ENCODE peak calls at places on chromosome 1, in nine cellular contexts. Y is dorsolateral prefrontal cortex, K is GM23338, G is fibroblast of lung, T is heart left ventricle, U is BJ, R is mammary epithelial cell, J is ascending aorta, E is endodermal cell. S is an unnamed sample.

GRCh38 chr1:195738971-195739650 is 869.1 kb downstream of the KCNT2 start:
- DNase-seq in K (no peak), G (peak), E (no peak), R (no peak), J (no peak), T (no peak), U (peak), Y (no peak), S (no peak)

GRCh38 chr1:40794915-40795715 is 11.5 kb downstream of the KCNQ4 start:
- DNase-seq in Y (no peak), E (no peak), T (no peak), K (no peak), U (no peak), G (no peak), J (no peak), R (no peak), S (no peak)

GRCh38 chr1:20361805-20362381 is 71.2 kb downstream of the VWA5B1 start:
- DNase-seq in K (peak), T (peak), E (peak), G (peak), U (no peak), J (no peak), Y (peak), R (peak), S (no peak)

GRCh38 chr1:244161111-244161510 is 110.0 kb downstream of the ZBTB18 start:
- DNase-seq in J (no peak), R (no peak), K (no peak), E (no peak), G (no peak), U (no peak), T (no peak), Y (no peak), S (no peak)

GRCh38 chr1:44524655-44525530 is 119.8 kb downstream of the RNF220 start:
- DNase-seq in J (no peak), K (peak), G (no peak), R (no peak), Y (no peak), U (no peak), E (peak), T (no peak), S (no peak)

GRCh38 chr1:244362481-244362880 is 89.2 kb downstream of the ADSS2 start:
- DNase-seq in E (no peak), R (no peak), U (no peak), G (no peak), T (no peak), Y (no peak), J (no peak), K (no peak), S (no peak)

GRCh38 chr1:245290836-245291235 is 136.1 kb downstream of the KIF26B start:
- DNase-seq in J (no peak), T (no peak), Y (no peak), K (no peak), E (no peak), U (no peak), R (no peak), G (peak), S (no peak)

GRCh38 chr1:92973203-92973907 is 12.1 kb upstream of the DIPK1A start:
- DNase-seq in R (peak), Y (no peak), G (no peak), U (no peak), E (no peak), K (no peak), J (no peak), T (no peak), S (no peak)

GRCh38 chr1:64073705-64074104 is 129.7 kb upstream of the UBE2U start:
- DNase-seq in R (peak), E (no peak), Y (no peak), K (no peak), U (no peak), T (no peak), J (no peak), G (no peak), S (no peak)

GRCh38 chr1:150152772-150153461 is 3.2 kb downstream of the PLEKHO1 start:
- DNase-seq in K (no peak), E (no peak), Y (no peak), T (peak), U (no peak), J (no peak), G (peak), R (no peak), S (no peak)

GRCh38 chr1:210830034-210831028 is 303.6 kb downstream of the KCNH1 start:
- DNase-seq in R (no peak), G (no peak), E (no peak), T (no peak), U (no peak), Y (no peak), K (no peak), J (no peak), S (no peak)

GRCh38 chr1:154006136-154006535 is 15.6 kb downstream of the RPS27 start:
- DNase-seq in R (no peak), U (no peak), Y (no peak), K (no peak), T (no peak), E (no peak), J (no peak), G (peak), S (no peak)

GRCh38 chr1:217647791-217648190 is 16.6 kb downstream of the SPATA17 start:
- DNase-seq in U (no peak), J (no peak), Y (no peak), G (peak), E (no peak), R (no peak), K (no peak), T (no peak), S (no peak)

GRCh38 chr1:202007279-202007678 is 3.1 kb upstream of the ELF3 start:
- DNase-seq in Y (no peak), T (no peak), E (no peak), K (no peak), J (no peak), R (no peak), G (no peak), U (no peak), S (no peak)

GRCh38 chr1:89823679-89824292 is 3.0 kb downstream of the LRRC8D start:
- DNase-seq in U (no peak), Y (no peak), R (no peak), K (no peak), G (no peak), J (no peak), E (no peak), T (no peak), S (no peak)

GRCh38 chr1:204079608-204079999 is 6.7 kb downstream of the SOX13 start:
- DNase-seq in Y (no peak), J (no peak), R (no peak), G (no peak), E (peak), T (no peak), U (no peak), K (peak), S (no peak)

GRCh38 chr1:18554597-18554996 is 73.9 kb downstream of the KLHDC7A start:
- DNase-seq in T (no peak), R (no peak), J (no peak), G (no peak), E (no peak), U (no peak), Y (no peak), K (no peak), S (no peak)

GRCh38 chr1:7536891-7537591 is 234.1 kb upstream of the VAMP3 start:
- DNase-seq in K (no peak), T (no peak), J (no peak), U (no peak), R (no peak), Y (no peak), E (peak), G (no peak), S (no peak)

GRCh38 chr1:68228833-68229232 is 3.5 kb downstream of the WLS start:
- DNase-seq in G (no peak), K (peak), T (no peak), E (no peak), U (no peak), Y (no peak), R (peak), J (no peak), S (no peak)

GRCh38 chr1:3796215-3797193 is at the start of gene LRRC47:
- DNase-seq in K (peak), U (peak), R (peak), T (peak), J (peak), G (peak), Y (peak), E (peak), S (peak)

GRCh38 chr1:231340328-231341013 is 2.4 kb downstream of the SPRTN start:
- DNase-seq in R (peak), J (no peak), E (no peak), T (no peak), K (no peak), Y (no peak), G (no peak), U (no peak), S (no peak)

GRCh38 chr1:210582186-210582981 is 253.7 kb downstream of the HHAT start:
- DNase-seq in Y (no peak), J (no peak), E (no peak), R (no peak), K (no peak), U (no peak), G (no peak), T (no peak), S (no peak)

GRCh38 chr1:111989531-111990025 is at the start of gene KCND3:
- DNase-seq in K (peak), J (peak), Y (no peak), T (peak), U (no peak), E (peak), G (peak), R (peak), S (no peak)

GRCh38 chr1:196049407-196049806 is 558.8 kb downstream of the KCNT2 start:
- DNase-seq in K (no peak), G (no peak), Y (no peak), J (no peak), E (no peak), R (no peak), U (no peak), T (no peak), S (no peak)

GRCh38 chr1:109933856-109934711 is 23.4 kb downstream of the CSF1 start:
- DNase-seq in E (no peak), T (no peak), K (no peak), J (no peak), G (peak), R (peak), Y (no peak), U (no peak), S (no peak)

GRCh38 chr1:43565600-43566360 is 35.1 kb downstream of the PTPRF start:
- DNase-seq in R (no peak), K (peak), T (peak), J (peak), E (peak), Y (peak), U (no peak), G (peak), S (no peak)

GRCh38 chr1:229941160-229941559 is 125.9 kb upstream of the GALNT2 start:
- DNase-seq in E (no peak), G (no peak), T (no peak), K (no peak), U (no peak), J (no peak), R (no peak), Y (no peak), S (no peak)

GRCh38 chr1:226203237-226203636 is 16.7 kb upstream of the ACBD3 start:
- DNase-seq in K (no peak), R (no peak), U (no peak), Y (no peak), T (no peak), J (no peak), G (no peak), E (no peak), S (no peak)
- H3K4me3 ChIP-seq in K (no peak), R (no peak), U (no peak), Y (no peak), T (no peak), J (no peak), G (no peak), E (no peak), S (no peak)

GRCh38 chr1:31182352-31182751 is 57.3 kb downstream of the NKAIN1 start:
- DNase-seq in R (peak), Y (peak), E (peak), U (peak), J (peak), K (peak), G (peak), T (peak), S (no peak)
- TF ChIP-seq CTCF in R (peak), Y (no peak), E (peak), U (peak), J (peak), K (no peak), G (peak), T (peak), S (peak)

GRCh38 chr1:77469311-77469710 is 187.5 kb downstream of the AK5 start:
- DNase-seq in T (no peak), K (no peak), G (no peak), R (no peak), Y (no peak), E (no peak), U (no peak), J (no peak), S (no peak)
- H3K4me3 ChIP-seq in T (no peak), K (no peak), G (no peak), R (no peak), Y (no peak), E (no peak), U (no peak), J (no peak), S (no peak)

GRCh38 chr1:218996362-218996761 is 177.3 kb upstream of the LYPLAL1 start:
- DNase-seq in G (no peak), T (no peak), E (no peak), K (no peak), Y (no peak), J (no peak), U (no peak), R (no peak), S (no peak)
- TF ChIP-seq CTCF in G (no peak), T (no peak), E (peak), K (peak), Y (no peak), J (no peak), U (peak), R (no peak), S (no peak)

DNA sequence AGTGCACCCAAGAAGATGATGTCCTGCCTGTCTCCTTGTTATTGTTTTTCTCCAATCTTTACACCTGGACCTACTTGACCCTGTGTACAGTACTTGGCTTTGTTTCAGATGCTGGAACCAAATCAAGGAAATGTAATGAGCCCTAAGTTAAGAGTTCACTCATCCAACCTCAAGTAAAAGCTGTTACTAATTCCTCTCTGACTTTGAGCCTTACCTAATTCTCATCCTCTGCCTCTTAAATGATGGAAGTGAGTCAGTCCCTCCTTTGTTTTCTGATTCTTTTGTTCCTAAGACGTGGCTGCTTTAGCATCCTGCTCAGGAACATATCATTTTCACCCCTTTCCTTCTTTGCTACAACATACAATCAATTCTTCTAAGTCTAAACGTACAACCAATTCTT is 15.3 kb upstream of the PLA2G4A start:
- DNase-seq in R (peak), G (peak), J (no peak), T (no peak), K (peak), Y (no peak), E (no peak), U (no peak), S (no peak)
- H3K4me3 ChIP-seq in R (no peak), G (no peak), J (no peak), T (no peak), K (no peak), Y (no peak), E (no peak), U (no peak), S (no peak)

DNA sequence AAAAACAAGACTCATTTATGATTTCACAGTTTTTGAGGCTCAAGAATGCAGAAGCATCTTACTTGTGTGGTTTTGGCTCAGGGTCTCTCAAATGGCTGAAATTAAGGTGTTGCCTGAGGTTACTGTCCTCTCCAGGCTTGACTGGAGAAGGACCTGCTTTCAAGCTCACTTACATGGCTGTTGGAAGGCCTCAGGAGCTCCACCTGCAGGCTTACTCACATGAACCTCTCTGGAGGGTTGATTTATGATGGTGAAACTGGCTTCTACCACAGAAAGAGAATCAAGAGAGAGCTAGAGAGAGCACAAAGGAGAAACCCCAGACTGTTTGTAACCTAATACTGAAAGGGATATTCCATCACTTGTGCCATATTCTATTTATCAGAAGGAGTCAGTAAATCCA is 6.2 kb upstream of the KCNK2 start:
- DNase-seq in R (peak), E (peak), G (peak), T (no peak), U (no peak), Y (no peak), K (peak), J (no peak), S (no peak)
- TF ChIP-seq CTCF in R (peak), E (peak), G (peak), T (no peak), U (peak), Y (no peak), K (peak), J (no peak), S (peak)

DNA sequence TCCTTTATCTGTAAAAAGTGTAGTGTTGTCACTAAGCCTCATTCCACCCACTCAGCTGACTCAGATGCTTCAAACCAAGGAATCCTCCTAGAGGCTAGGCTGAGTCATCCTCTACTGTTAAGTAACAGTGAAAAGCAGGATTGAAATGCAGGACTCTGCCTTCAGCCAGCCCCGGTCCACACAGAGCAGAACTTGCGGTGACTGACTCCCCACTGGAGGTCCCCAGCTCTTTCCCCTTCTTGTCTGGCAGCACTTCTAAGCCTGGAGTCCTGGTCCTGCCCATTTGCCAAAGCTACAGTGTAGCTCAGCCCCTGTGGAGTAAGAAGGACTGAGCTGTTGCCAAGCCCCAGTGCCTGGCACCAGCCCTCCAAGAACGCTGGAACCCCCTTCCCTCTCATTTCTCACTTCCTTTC is 1.7 kb downstream of the RAB7B start:
- DNase-seq in G (peak), E (peak), R (peak), J (peak), T (no peak), Y (peak), K (no peak), U (peak), S (peak)
- H3K4me3 ChIP-seq in G (peak), E (no peak), R (peak), J (no peak), T (no peak), Y (no peak), K (no peak), U (no peak), S (no peak)

GRCh38 chr1:206909883-206910318 is 11.8 kb downstream of the FCMR start:
- DNase-seq in R (no peak), K (peak), T (no peak), Y (no peak), E (peak), G (no peak), U (no peak), J (no peak), S (no peak)

GRCh38 chr1:206909167-206909882 is 12.1 kb downstream of the IL24 start:
- DNase-seq in U (no peak), R (peak), T (peak), Y (no peak), E (peak), K (peak), J (no peak), G (no peak), S (no peak)

GRCh38 chr1:206905295-206906164 is 8.3 kb downstream of the IL24 start:
- DNase-seq in J (peak), Y (no peak), G (peak), E (no peak), T (no peak), K (no peak), U (peak), R (peak), S (no peak)

GRCh38 chr1:206908038-206908437 is 10.8 kb downstream of the IL24 start:
- DNase-seq in U (no peak), J (no peak), G (no peak), E (no peak), T (no peak), R (no peak), Y (no peak), K (no peak), S (no peak)

DNA sequence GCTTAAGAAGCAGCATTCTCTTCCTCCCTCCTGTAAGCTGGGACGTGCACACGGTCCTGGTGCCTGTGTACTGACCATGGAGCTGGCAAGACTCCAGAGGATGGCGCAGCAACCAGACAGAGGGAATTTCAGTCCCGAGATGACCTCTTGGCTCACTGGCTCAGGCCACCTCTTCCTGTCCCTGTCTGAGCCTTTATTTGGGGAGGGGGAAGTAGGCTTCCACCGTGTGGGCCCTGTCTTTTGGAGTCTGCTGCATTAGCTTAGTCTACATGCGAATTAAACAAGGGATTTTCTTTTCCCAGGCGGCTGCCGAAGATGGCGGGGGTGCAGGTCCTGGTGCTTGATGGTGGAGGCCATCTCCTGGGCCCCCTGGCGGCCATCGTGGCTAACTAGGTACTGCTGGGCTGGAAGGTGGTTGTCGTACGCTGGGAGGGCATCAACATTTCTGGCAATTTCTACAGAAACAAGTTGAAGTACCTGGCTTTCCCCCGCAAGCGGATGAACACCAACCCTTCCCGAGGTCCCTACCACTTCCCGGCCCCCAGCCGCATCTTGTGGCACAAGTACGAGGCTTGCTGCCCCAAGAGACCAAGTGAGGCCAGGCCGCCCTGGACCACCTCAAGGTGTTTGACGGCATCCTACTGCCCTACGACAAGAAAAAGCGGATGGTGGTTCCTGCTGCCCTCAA is 10.2 kb downstream of the IL24 start:
- DNase-seq in U (no peak), J (peak), T (no peak), Y (no peak), G (no peak), R (no peak), E (peak), K (peak), S (no peak)
- TF ChIP-seq CTCF in U (peak), J (no peak), T (peak), Y (no peak), G (no peak), R (no peak), E (peak), K (peak), S (peak)

S was measured in retinal pigment epithelial cell.